ENCODE peak calls at places on chromosomes 2 and 18, in eight cellular contexts. Z, Q, A, N, J, O, U and C are unnamed samples.
A peak's percentile ranks its signal among the peaks of the same experiment; 100 is the strongest.

GRCh38 chr2:241309684-241310117 is 5.8 kb downstream of the HDLBP start:
- DNase-seq in U (no peak), A (no peak), Q (no peak), Z (no peak), O (no peak), N (no peak), J (peak; percentile 74), C (no peak)

GRCh38 chr2:44706584-44707553 is 234.6 kb upstream of the SIX3 start:
- DNase-seq in J (peak; percentile 5), N (no peak), Z (peak; percentile 31), Q (no peak), U (no peak), A (no peak), O (no peak), C (no peak)

GRCh38 chr2:72109291-72109690 is 38.4 kb downstream of the CYP26B1 start:
- DNase-seq in A (no peak), Z (no peak), Q (no peak), U (peak; percentile 53), J (no peak), N (no peak), O (peak; percentile 21), C (no peak)

GRCh38 chr2:157196956-157197355 is 60.5 kb upstream of the GALNT5 start:
- DNase-seq in Q (no peak), Z (no peak), A (no peak), N (no peak), J (no peak), O (no peak), U (no peak), C (no peak)

GRCh38 chr2:162123806-162124758 is 28.0 kb downstream of the GCG start:
- DNase-seq in O (no peak), A (no peak), Q (no peak), J (no peak), Z (peak; percentile 68), U (no peak), N (no peak), C (no peak)

GRCh38 chr2:26735096-26735495 is 29.0 kb upstream of the SLC35F6 start:
- DNase-seq in Q (no peak), U (no peak), O (no peak), A (no peak), N (no peak), J (peak; percentile 93), Z (no peak), C (peak; percentile 37)

GRCh38 chr2:125479143-125479636 is 1176.8 kb upstream of the GYPC start:
- DNase-seq in O (no peak), U (no peak), Q (no peak), A (no peak), N (no peak), J (no peak), Z (no peak), C (no peak)

GRCh38 chr2:151833984-151834383 is 5.8 kb upstream of the ARL5A start:
- DNase-seq in Q (no peak), U (no peak), N (no peak), O (no peak), A (no peak), Z (no peak), J (no peak), C (no peak)

GRCh38 chr2:219612605-219613286 is 14.7 kb upstream of the SLC4A3 start:
- DNase-seq in J (no peak), O (no peak), Z (no peak), N (no peak), A (no peak), Q (no peak), U (peak; percentile 65), C (no peak)

GRCh38 chr18:48728204-48728833 is 189.5 kb downstream of the CTIF start:
- DNase-seq in U (no peak), Q (no peak), N (peak; percentile 35), O (peak; percentile 54), J (peak; percentile 100), Z (no peak), A (no peak), C (no peak)

GRCh38 chr18:1604751-1605150 is 700.1 kb downstream of the ADCYAP1 start:
- DNase-seq in Z (no peak), A (no peak), O (no peak), J (no peak), N (no peak), U (no peak), Q (no peak), C (no peak)

GRCh38 chr18:56000041-56000440 is 412.0 kb upstream of the TCF4 start:
- DNase-seq in U (no peak), Q (no peak), A (no peak), N (no peak), O (no peak), J (no peak), Z (no peak), C (no peak)
- H3K4me1 ChIP-seq in U (no peaks in the 10 kb centered on the region), Q (no peaks in the 10 kb centered on the region), A (peaks cover 11% of the 10 kb centered on the region), N (no peaks in the 10 kb centered on the region), O (no peaks in the 10 kb centered on the region), J (peaks cover 11% of the 10 kb centered on the region), Z (peaks cover 97% of the 10 kb centered on the region), C (peaks cover 18% of the 10 kb centered on the region)

DNA sequence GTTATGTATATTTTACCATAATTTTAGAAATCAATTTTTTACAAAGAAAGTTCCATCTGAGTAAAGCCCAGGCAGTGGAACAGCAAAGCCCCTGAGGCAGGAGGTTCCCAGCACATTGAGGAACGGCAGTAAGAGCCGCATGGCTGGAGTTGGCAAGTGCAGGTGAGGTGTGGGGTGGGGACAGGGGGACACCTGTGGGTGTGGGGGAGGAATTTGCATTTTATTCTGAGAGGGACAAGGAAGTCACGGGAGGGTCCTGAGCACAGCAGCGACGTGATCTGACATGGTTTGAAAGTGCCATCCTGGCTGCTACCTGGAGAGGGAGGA is 16.1 kb upstream of the ADI1 start:
- DNase-seq in J (no peak), N (no peak), Z (no peak), Q (no peak), A (no peak), U (no peak), O (no peak), C (no peak)
- H3K4me3 ChIP-seq in J (peak overlapping the region; percentile 54), N (peak overlapping the region; percentile 45), Z (no peak overlapping the region), Q (no peak overlapping the region), A (no peak overlapping the region), U (peak overlapping the region; percentile 43), O (no peak overlapping the region), C (peak overlapping the region; percentile 57)

GRCh38 chr2:221063568-221063967 is 508.5 kb downstream of the EPHA4 start:
- DNase-seq in Q (no peak), U (no peak), N (no peak), O (no peak), Z (no peak), J (no peak), A (no peak), C (no peak)

GRCh38 chr2:221073650-221074049 is 498.5 kb downstream of the EPHA4 start:
- DNase-seq in U (no peak), N (no peak), Q (no peak), O (no peak), A (no peak), Z (no peak), J (no peak), C (no peak)

GRCh38 chr2:221070106-221070505 is 502.0 kb downstream of the EPHA4 start:
- DNase-seq in O (no peak), N (no peak), Q (no peak), J (no peak), U (no peak), Z (no peak), A (no peak), C (no peak)

DNA sequence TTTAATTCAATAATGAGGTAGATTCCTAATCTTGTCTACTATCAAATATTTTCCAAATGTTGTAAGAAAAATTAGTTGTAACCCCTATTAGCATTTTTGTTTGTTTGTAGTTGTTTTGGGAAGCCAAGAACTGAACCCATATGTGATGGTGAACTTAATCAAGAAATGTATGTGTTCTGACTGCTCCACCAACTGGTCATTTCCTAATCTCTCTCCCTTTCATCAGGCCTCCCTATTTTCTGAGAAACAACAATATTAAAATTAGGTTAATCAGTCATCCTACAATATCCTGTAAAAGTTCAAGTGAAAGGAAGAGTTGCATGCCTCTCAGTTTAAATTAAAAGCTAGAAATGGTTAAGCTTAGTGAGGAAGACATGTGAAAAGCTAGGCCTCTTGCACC is 504.0 kb downstream of the EPHA4 start:
- DNase-seq in Q (no peak), O (no peak), N (no peak), J (no peak), Z (no peak), U (no peak), A (no peak), C (no peak)
- TF ChIP-seq CTCF in Q (no peak), O (no peak), N (no peak), J (no peak), Z (no peak), U (no peak), A (no peak), C (no peak)

GRCh38 chr2:36461039-36461681 is 105.6 kb downstream of the CRIM1 start:
- DNase-seq in Q (no peak), N (no peak), A (no peak), J (peak; percentile 97), U (no peak), O (no peak), Z (peak; percentile 32), C (no peak)
- H3K4me1 ChIP-seq in Q (peaks cover 35% of the 10 kb centered on the region), N (peaks cover 37% of the 10 kb centered on the region), A (peaks cover 25% of the 10 kb centered on the region), J (peaks cover 48% of the 10 kb centered on the region), U (no peaks in the 10 kb centered on the region), O (peaks cover 19% of the 10 kb centered on the region), Z (peaks cover 36% of the 10 kb centered on the region), C (no peaks in the 10 kb centered on the region)

GRCh38 chr2:195945056-195945455 is 123.6 kb downstream of the DNAH7 start:
- DNase-seq in N (no peak), A (no peak), O (no peak), Q (no peak), U (no peak), J (no peak), Z (no peak), C (no peak)
- H3K4me3 ChIP-seq in N (no peak overlapping the region), A (no peak overlapping the region), O (no peak overlapping the region), Q (no peak overlapping the region), U (no peak overlapping the region), J (no peak overlapping the region), Z (no peak overlapping the region), C (no peak overlapping the region)

DNA sequence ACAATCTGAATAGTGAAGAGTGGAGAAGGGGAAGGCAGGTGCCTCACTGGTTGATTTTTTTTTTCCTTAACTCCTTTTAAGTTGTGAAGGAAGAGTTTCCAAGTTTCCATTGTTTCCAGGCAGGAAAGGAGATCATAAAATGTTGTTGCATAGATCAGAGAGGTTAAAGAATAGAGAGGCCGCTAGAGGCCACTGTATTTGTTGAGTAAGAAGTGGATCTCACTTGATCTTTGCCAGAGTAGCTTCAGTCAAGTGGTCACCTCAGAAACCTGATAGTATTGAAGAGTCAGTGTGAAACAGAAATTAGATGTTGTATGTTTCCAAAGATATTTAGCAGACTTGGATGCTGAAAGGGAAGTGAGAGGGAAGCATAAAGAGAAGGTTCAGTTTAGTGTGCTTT is 17.6 kb downstream of the CTNNA2 start:
- DNase-seq in Q (no peak), J (peak; percentile 8), A (no peak), U (no peak), Z (peak; percentile 45), N (no peak), O (no peak), C (no peak)
- TF ChIP-seq CTCF in Q (no peak), J (no peak), A (no peak), U (no peak), Z (peak; percentile 51), N (no peak), O (no peak), C (no peak)